ENCODE peak calls at places on chromosomes 2 and 18, in four cellular contexts. V is LoVo, J is T-helper 9 cell, P is spleen. W is an unnamed sample.

GRCh38 chr2:112980537-112980936 is 2.7 kb downstream of the IL36G start:
- DNase-seq in V (no peak), J (no peak), P (no peak), W (no peak)

GRCh38 chr2:44748-45341 is 1.5 kb downstream of the FAM110C start:
- DNase-seq in V (no peak), J (no peak), P (no peak), W (no peak)

GRCh38 chr2:120109186-120110061 is 96.5 kb downstream of the EPB41L5 start:
- DNase-seq in V (no peak), J (no peak), P (no peak), W (peak; percentile 53)

GRCh38 chr2:126649101-126649500 is 6.9 kb upstream of the GYPC start:
- DNase-seq in V (no peak), J (no peak), P (no peak), W (no peak)

GRCh38 chr2:96117701-96118588 is 1.6 kb upstream of the ADRA2B start:
- DNase-seq in V (peak; percentile 2), J (no peak), P (peak; percentile 73), W (no peak)

GRCh38 chr2:214578395-214578794 is 167.5 kb downstream of the VWC2L start:
- DNase-seq in V (no peak), J (no peak), P (no peak), W (peak; percentile 6)

GRCh38 chr2:108616731-108617161 is 82.5 kb downstream of the LIMS1 start:
- DNase-seq in V (no peak), J (no peak), P (no peak), W (peak; percentile 48)

GRCh38 chr18:53909668-53910067 is 314.8 kb downstream of the MBD2 start:
- DNase-seq in V (peak; percentile 34), J (no peak), P (no peak), W (peak; percentile 4)

GRCh38 chr18:57698571-57699276 is 77.1 kb upstream of the NARS1 start:
- DNase-seq in V (no peak), J (no peak), P (no peak), W (peak; percentile 82)

GRCh38 chr2:157898591-157898996 is 22.5 kb upstream of the ACVR1 start:
- DNase-seq in V (peak; percentile 52), J (peak; percentile 16), P (no peak), W (peak; percentile 88)

GRCh38 chr2:72847916-72848315 is 22.1 kb upstream of the EXOC6B start:
- DNase-seq in V (no peak), J (no peak), P (no peak), W (no peak)

GRCh38 chr2:158542577-158542976 is 85.8 kb downstream of the PKP4 start:
- DNase-seq in V (no peak), J (no peak), P (no peak), W (no peak)

GRCh38 chr18:11119550-11119949 is 29.8 kb downstream of the PIEZO2 start:
- DNase-seq in V (no peak), J (no peak), P (no peak), W (peak; percentile 45)

GRCh38 chr2:182522428-182522896 is 95.6 kb upstream of the PDE1A start:
- DNase-seq in V (no peak), J (no peak), P (no peak), W (peak; percentile 30)

GRCh38 chr2:182088681-182089333 is 103.2 kb downstream of the PPP1R1C start:
- DNase-seq in V (no peak), J (no peak), P (no peak), W (no peak)

GRCh38 chr2:196534533-196534932 is 105.0 kb upstream of the CCDC150 start:
- DNase-seq in V (no peak), J (no peak), P (no peak), W (no peak)

GRCh38 chr2:182186132-182186735 is 200.6 kb downstream of the PPP1R1C start:
- DNase-seq in V (peak; percentile 53), J (no peak), P (no peak), W (peak; percentile 60)

GRCh38 chr2:551621-552020 is 125.6 kb downstream of the TMEM18 start:
- DNase-seq in V (no peak), J (no peak), P (no peak), W (no peak)

GRCh38 chr2:207252979-207253640 is 87.4 kb upstream of the KLF7 start:
- DNase-seq in V (no peak), J (no peak), P (no peak), W (peak; percentile 84)

GRCh38 chr2:37090019-37090477 is 5.7 kb downstream of the GPATCH11 start:
- DNase-seq in V (no peak), J (no peak), P (no peak), W (no peak)

GRCh38 chr18:78865056-78865598 is 114.5 kb upstream of the SALL3 start:
- DNase-seq in V (no peak), J (no peak), P (no peak), W (no peak)

GRCh38 chr2:31997653-31998052 is 13.2 kb downstream of the MEMO1 start:
- DNase-seq in V (no peak), J (no peak), P (no peak), W (peak; percentile 33)

GRCh38 chr2:11495844-11496271 is 29.9 kb upstream of the E2F6 start:
- DNase-seq in V (no peak), J (no peak), P (peak; percentile 80), W (peak; percentile 50)

GRCh38 chr2:33022989-33023731 is 76.4 kb downstream of the LTBP1 start:
- DNase-seq in V (peak; percentile 77), J (no peak), P (no peak), W (peak; percentile 90)

GRCh38 chr18:47895565-47896250 is 34.8 kb downstream of the SMAD2 start:
- DNase-seq in V (no peak), J (no peak), P (no peak), W (no peak)

GRCh38 chr18:5455644-5456043 is 88.2 kb downstream of the EPB41L3 start:
- DNase-seq in V (no peak), J (no peak), P (no peak), W (no peak)

GRCh38 chr2:72278046-72278445 is 130.4 kb upstream of the CYP26B1 start:
- DNase-seq in V (no peak), J (no peak), P (no peak), W (peak; percentile 59)

GRCh38 chr2:19802088-19802806 is 99.5 kb downstream of the TTC32 start:
- DNase-seq in V (no peak), J (no peak), P (no peak), W (peak; percentile 13)

GRCh38 chr2:10210336-10210735 is 87.8 kb downstream of the RRM2 start:
- DNase-seq in V (no peak), J (no peak), P (peak; percentile 38), W (no peak)

GRCh38 chr2:152400607-152401214 is 65.7 kb downstream of the FMNL2 start:
- DNase-seq in V (no peak), J (no peak), P (no peak), W (no peak)

GRCh38 chr2:215754546-215754945 is 258.8 kb downstream of the MREG start:
- DNase-seq in V (no peak), J (no peak), P (no peak), W (no peak)

GRCh38 chr2:64797881-64798590 is 144.3 kb upstream of the SERTAD2 start:
- DNase-seq in V (peak; percentile 67), J (no peak), P (no peak), W (no peak)

GRCh38 chr2:159879061-159879604 is 81.1 kb upstream of the CD302 start:
- DNase-seq in V (no peak), J (no peak), P (no peak), W (no peak)

W was measured in mesenchymal stem cell.